ENCODE peak calls at places on chromosome 9, in nine cellular contexts. R is right cardiac atrium, Q is psoas muscle, B is A549, N is fibroblast of lung, X is ascending aorta, T is SJCRH30, M is aorta, F is heart left ventricle. Z is an unnamed sample.

GRCh38 chr9:31556667-31557463 is 827.6 kb upstream of the ACO1 start:
- DNase-seq in R (no peak), Q (no peak), B (no peak), N (no peak), X (no peak), T (no peak), M (no peak), F (no peak), Z (no peak)

GRCh38 chr9:89078860-89079259 is 87.6 kb downstream of the S1PR3 start:
- DNase-seq in R (no peak), Q (no peak), B (no peak), N (peak; percentile 71), X (no peak), T (no peak), M (no peak), F (no peak), Z (no peak)

GRCh38 chr9:91725651-91726050 is 224.4 kb downstream of the ROR2 start:
- DNase-seq in R (no peak), Q (no peak), B (no peak), N (no peak), X (no peak), T (no peak), M (no peak), F (no peak), Z (no peak)

GRCh38 chr9:5873439-5873838 is 17.2 kb upstream of the MLANA start:
- DNase-seq in R (no peak), Q (no peak), B (no peak), N (no peak), X (no peak), T (no peak), M (no peak), F (no peak), Z (no peak)

GRCh38 chr9:76459691-76460635 is 981 bp downstream of the GCNT1 start:
- DNase-seq in R (peak; percentile 57), Q (peak; percentile 21), B (peak; percentile 33), N (peak; percentile 66), X (no peak), T (peak; percentile 62), M (no peak), F (peak; percentile 18), Z (no peak)

GRCh38 chr9:127982912-127983311 is 2.1 kb upstream of the EEIG1 start:
- DNase-seq in R (no peak), Q (no peak), B (no peak), N (no peak), X (no peak), T (no peak), M (no peak), F (no peak), Z (no peak)

GRCh38 chr9:72789915-72790314 is 162.9 kb downstream of the ALDH1A1 start:
- DNase-seq in R (no peak), Q (no peak), B (no peak), N (no peak), X (no peak), T (no peak), M (no peak), F (no peak), Z (no peak)

GRCh38 chr9:70352356-70352755 is 62.1 kb downstream of the KLF9 start:
- DNase-seq in R (no peak), Q (no peak), B (no peak), N (peak; percentile 82), X (no peak), T (no peak), M (no peak), F (no peak), Z (no peak)

GRCh38 chr9:26833792-26834191 is 58.8 kb downstream of the CAAP1 start:
- DNase-seq in R (no peak), Q (no peak), B (no peak), N (no peak), X (no peak), T (peak; percentile 72), M (no peak), F (no peak), Z (no peak)

GRCh38 chr9:36878986-36879982 is 154.8 kb downstream of the PAX5 start:
- DNase-seq in R (no peak), Q (no peak), B (no peak), N (no peak), X (no peak), T (no peak), M (peak; percentile 46), F (no peak), Z (no peak)

GRCh38 chr9:79638806-79639205 is 67.0 kb downstream of the TLE4 start:
- DNase-seq in R (no peak), Q (no peak), B (no peak), N (no peak), X (no peak), T (no peak), M (no peak), F (no peak), Z (no peak)

GRCh38 chr9:75382126-75382525 is 293.8 kb downstream of the OSTF1 start:
- DNase-seq in R (no peak), Q (no peak), B (no peak), N (no peak), X (no peak), T (no peak), M (no peak), F (no peak), Z (no peak)

GRCh38 chr9:99486684-99487083 is 264.6 kb downstream of the SEC61B start:
- DNase-seq in R (no peak), Q (no peak), B (no peak), N (no peak), X (no peak), T (no peak), M (no peak), F (no peak), Z (no peak)

GRCh38 chr9:36319806-36320205 is 61.6 kb upstream of the GNE start:
- DNase-seq in R (no peak), Q (no peak), B (peak; percentile 58), N (no peak), X (no peak), T (no peak), M (no peak), F (no peak), Z (no peak)

GRCh38 chr9:21615446-21615845 is 133.3 kb upstream of the IFNE start:
- DNase-seq in R (no peak), Q (no peak), B (no peak), N (no peak), X (no peak), T (no peak), M (no peak), F (no peak), Z (no peak)

GRCh38 chr9:84670106-84670800 is 724 bp downstream of the NTRK2 start:
- DNase-seq in R (peak; percentile 75), Q (no peak), B (no peak), N (no peak), X (peak; percentile 65), T (no peak), M (peak; percentile 86), F (peak; percentile 6), Z (no peak)

GRCh38 chr9:121331992-121332685 is 37.9 kb downstream of the STOM start:
- DNase-seq in R (peak; percentile 66), Q (no peak), B (peak; percentile 44), N (peak; percentile 63), X (no peak), T (no peak), M (no peak), F (no peak), Z (no peak)

GRCh38 chr9:120868339-120868675 is 8.7 kb downstream of the PHF19 start:
- DNase-seq in R (no peak), Q (no peak), B (no peak), N (peak; percentile 82), X (no peak), T (no peak), M (no peak), F (no peak), Z (no peak)

GRCh38 chr9:61673664-61674381 is 484.0 kb downstream of the SPATA31A7 start:
- DNase-seq in R (no peak), Q (no peak), B (no peak), N (no peak), X (peak; percentile 56), T (no peak), M (peak; percentile 63), F (no peak), Z (no peak)

GRCh38 chr9:136100700-136101614 is 5.9 kb upstream of the NACC2 start:
- DNase-seq in R (no peak), Q (no peak), B (no peak), N (no peak), X (no peak), T (no peak), M (no peak), F (no peak), Z (no peak)

GRCh38 chr9:122930933-122931850 is at the start of gene ZBTB26:
- DNase-seq in R (peak; percentile 97), Q (peak; percentile 93), B (peak; percentile 99), N (peak; percentile 93), X (peak; percentile 97), T (peak; percentile 98), M (peak; percentile 98), F (peak; percentile 96), Z (peak; percentile 82)

GRCh38 chr9:133003071-133003461 is 24.6 kb downstream of the GFI1B start:
- DNase-seq in R (no peak), Q (no peak), B (no peak), N (no peak), X (no peak), T (peak; percentile 86), M (no peak), F (no peak), Z (no peak)
- H3K4me3 ChIP-seq in R (no peak overlapping the region), Q (no peak overlapping the region), B (no peak overlapping the region), N (no peak overlapping the region), X (no peak overlapping the region), T (no peak overlapping the region), M (no peak overlapping the region), F (no peak overlapping the region), Z (no peak overlapping the region)

GRCh38 chr9:130003943-130004552 is 38.9 kb downstream of the FNBP1 start:
- DNase-seq in R (no peak), Q (no peak), B (no peak), N (no peak), X (no peak), T (no peak), M (no peak), F (no peak), Z (no peak)
- H3K4me1 ChIP-seq in R (no peaks in the 10 kb centered on the region), Q (peaks cover 3% of the 10 kb centered on the region), B (no peaks in the 10 kb centered on the region), N (no peaks in the 10 kb centered on the region), X (peaks cover under 1% of the 10 kb centered on the region), T (no peaks in the 10 kb centered on the region), M (no peaks in the 10 kb centered on the region), F (no peaks in the 10 kb centered on the region), Z (peaks cover 76% of the 10 kb centered on the region)

GRCh38 chr9:94554439-94555331 is at the start of gene PCAT7:
- DNase-seq in R (peak; percentile 60), Q (no peak), B (peak; percentile 64), N (peak; percentile 4), X (no peak), T (peak; percentile 25), M (no peak), F (peak; percentile 14), Z (no peak)

GRCh38 chr9:94554078-94554438 is 825 bp upstream of the PCAT7 start:
- DNase-seq in R (no peak), Q (no peak), B (no peak), N (no peak), X (no peak), T (no peak), M (no peak), F (no peak), Z (no peak)

GRCh38 chr9:94553029-94553938 is 1.6 kb upstream of the PCAT7 start:
- DNase-seq in R (no peak), Q (no peak), B (no peak), N (no peak), X (no peak), T (no peak), M (no peak), F (no peak), Z (no peak)
- H3K4me3 ChIP-seq in R (no peak overlapping the region), Q (no peak overlapping the region), B (peak overlapping the region; percentile 63), N (no peak overlapping the region), X (no peak overlapping the region), T (no peak overlapping the region), M (no peak overlapping the region), F (no peak overlapping the region), Z (no peak overlapping the region)

GRCh38 chr9:33164138-33164809 is 2.9 kb downstream of the B4GALT1 start:
- DNase-seq in R (no peak), Q (no peak), B (no peak), N (no peak), X (no peak), T (no peak), M (no peak), F (peak; percentile 31), Z (peak; percentile 49)
- H3K4me1 ChIP-seq in R (peaks cover 39% of the 10 kb centered on the region), Q (peaks cover 61% of the 10 kb centered on the region), B (peaks cover 57% of the 10 kb centered on the region), N (peaks cover 42% of the 10 kb centered on the region), X (peaks cover 54% of the 10 kb centered on the region), T (peaks cover 53% of the 10 kb centered on the region), M (peaks cover 6% of the 10 kb centered on the region), F (peaks cover 66% of the 10 kb centered on the region), Z (peaks cover 81% of the 10 kb centered on the region)

Z was measured in CD4-positive, CD25-positive, alpha-beta regulatory T cell.